ENCODE peak calls at places on chromosome 2, in six cellular contexts. Q is GM23248; X is cardiac muscle cell; U is stimulated activated CD4-positive, alpha-beta T cell treated with anti-CD3 and anti-CD28 coated beads, Interleukin-1b, Interleukin-23, amount 100 ng/mL, for 4 hours; K is AG10803; A is NCI-H510A treated with DMSO at 0.1 percent for 48 hours. S is an unnamed sample.
A peak's percentile ranks its signal among the peaks of the same experiment; 100 is the strongest.

GRCh38 chr2:235634435-235635152 is 140.8 kb downstream of the AGAP1 start:
- DNase-seq in Q (peak; percentile 70), X (peak; percentile 43), U (no peak), K (peak; percentile 76), A (no peak), S (no peak)

GRCh38 chr2:163778045-163778753 is 42.4 kb upstream of the FIGN start:
- DNase-seq in Q (peak; percentile 70), X (peak; percentile 88), U (no peak), K (peak; percentile 92), A (no peak), S (no peak)

GRCh38 chr2:48398285-48399135 is 131.4 kb upstream of the STON1 start:
- DNase-seq in Q (no peak), X (peak; percentile 52), U (no peak), K (no peak), A (peak; percentile 19), S (no peak)

GRCh38 chr2:217329023-217329431 is 469.2 kb upstream of the TNP1 start:
- DNase-seq in Q (no peak), X (peak; percentile 13), U (no peak), K (peak; percentile 42), A (no peak), S (no peak)

GRCh38 chr2:41949541-41950439 is 98.0 kb upstream of the PKDCC start:
- DNase-seq in Q (no peak), X (no peak), U (no peak), K (no peak), A (no peak), S (no peak)

GRCh38 chr2:234091883-234092282 is 41.4 kb downstream of the SPP2 start:
- DNase-seq in Q (peak; percentile 7), X (no peak), U (no peak), K (no peak), A (no peak), S (no peak)

GRCh38 chr2:172957734-172958133 is 117.9 kb upstream of the MAP3K20 start:
- DNase-seq in Q (no peak), X (no peak), U (no peak), K (no peak), A (no peak), S (no peak)

GRCh38 chr2:197869501-197870111 is 65.2 kb downstream of the PLCL1 start:
- DNase-seq in Q (peak; percentile 36), X (peak; percentile 46), U (no peak), K (no peak), A (no peak), S (no peak)

GRCh38 chr2:148914463-148914862 is 39.4 kb downstream of the KIF5C start:
- DNase-seq in Q (no peak), X (no peak), U (no peak), K (no peak), A (peak; percentile 12), S (no peak)

GRCh38 chr2:157856157-157856455 is 20.0 kb downstream of the ACVR1 start:
- DNase-seq in Q (peak; percentile 47), X (no peak), U (no peak), K (no peak), A (no peak), S (no peak)

GRCh38 chr2:164314148-164314547 is 307.1 kb downstream of the GRB14 start:
- DNase-seq in Q (peak; percentile 21), X (peak; percentile 4), U (no peak), K (peak; percentile 5), A (peak; percentile 72), S (no peak)

S was measured in mucosa of descending colon.